ENCODE peak calls at places on chromosomes 6 and 20, in seven cellular contexts. F is neuronal stem cell, V is H1, N is IMR-90, T is mesendoderm, R is mesenchymal stem cell, K is trophoblast cell. X is an unnamed sample.

GRCh38 chr6:116265081-116265829 is 11.4 kb upstream of the TSPYL4 start:
- DNase-seq in R (no peak), V (no peak), F (no peak), N (peak; percentile 23), K (no peak), T (no peak), X (no peak)

GRCh38 chr20:21490105-21490504 is 23.8 kb downstream of the NKX2-2 start:
- DNase-seq in T (peak; percentile 3), F (no peak), K (peak; percentile 22), R (no peak), N (peak; percentile 23), V (no peak), X (no peak)

GRCh38 chr6:163608060-163608752 is 193.7 kb downstream of the QKI start:
- DNase-seq in R (peak; percentile 28), T (no peak), K (no peak), N (no peak), V (no peak), F (no peak), X (no peak)

GRCh38 chr6:17831135-17831534 is 124.4 kb upstream of the NUP153 start:
- DNase-seq in R (peak; percentile 69), K (peak; percentile 30), N (peak; percentile 83), T (no peak), V (no peak), F (no peak), X (no peak)

GRCh38 chr6:106512958-106513480 is 116.3 kb downstream of the RTN4IP1 start:
- DNase-seq in V (no peak), F (peak; percentile 23), T (no peak), K (no peak), N (no peak), R (no peak), X (no peak)

GRCh38 chr6:64294034-64294433 is 658.4 kb downstream of the PHF3 start:
- DNase-seq in N (peak; percentile 39), V (no peak), R (no peak), K (no peak), T (no peak), F (no peak), X (no peak)

GRCh38 chr6:139832906-139833305 is 458.5 kb upstream of the CITED2 start:
- DNase-seq in V (no peak), K (no peak), N (no peak), R (no peak), F (no peak), T (no peak), X (no peak)

GRCh38 chr20:41544472-41544871 is 73.7 kb downstream of the CHD6 start:
- DNase-seq in N (no peak), K (no peak), V (no peak), T (no peak), F (no peak), R (no peak), X (no peak)

GRCh38 chr20:24163501-24163900 is 174.9 kb upstream of the GGTLC1 start:
- DNase-seq in K (peak; percentile 51), N (no peak), R (no peak), T (no peak), V (no peak), F (no peak), X (no peak)

GRCh38 chr6:158565482-158566040 is 5.7 kb downstream of the TMEM181 start:
- DNase-seq in N (no peak), F (no peak), T (no peak), V (no peak), R (no peak), K (no peak), X (no peak)

GRCh38 chr20:341682-342081 is 5.2 kb upstream of the NRSN2 start:
- DNase-seq in T (peak; percentile 49), V (no peak), K (peak; percentile 26), R (peak; percentile 92), N (peak; percentile 89), F (no peak), X (no peak)

GRCh38 chr20:47358672-47359532 is 2.4 kb upstream of the ZMYND8 start:
- DNase-seq in F (no peak), K (peak; percentile 98), R (peak; percentile 86), V (no peak), T (peak; percentile 98), N (peak; percentile 90), X (peak; percentile 75)

GRCh38 chr6:124536157-124536556 is 426.1 kb upstream of the RNF217 start:
- DNase-seq in V (no peak), R (no peak), F (no peak), N (no peak), K (no peak), T (no peak), X (no peak)

GRCh38 chr6:324729-325125 is 32.4 kb downstream of the DUSP22 start:
- DNase-seq in F (no peak), K (no peak), V (no peak), N (no peak), T (peak; percentile 20), R (no peak), X (no peak)

GRCh38 chr6:100203391-100203790 is 209.4 kb upstream of the MCHR2 start:
- DNase-seq in V (no peak), R (peak; percentile 91), N (peak; percentile 97), F (no peak), T (no peak), K (peak; percentile 67), X (no peak)

GRCh38 chr6:16669227-16669626 is 92.0 kb downstream of the ATXN1 start:
- DNase-seq in F (no peak), V (no peak), K (no peak), N (peak; percentile 65), T (no peak), R (peak; percentile 59), X (no peak)

GRCh38 chr6:36615018-36615761 is 21.0 kb downstream of the SRSF3 start:
- DNase-seq in N (peak; percentile 69), V (no peak), T (peak; percentile 74), F (peak; percentile 31), R (peak; percentile 80), K (peak; percentile 84), X (peak; percentile 67)

GRCh38 chr6:159959976-159960384 is 8.9 kb upstream of the IGF2R start:
- DNase-seq in N (peak; percentile 58), F (no peak), T (no peak), R (no peak), K (no peak), V (peak; percentile 1), X (no peak)

GRCh38 chr6:22117663-22118062 is 179.2 kb downstream of the PRL start:
- DNase-seq in N (no peak), T (no peak), F (no peak), R (no peak), K (no peak), V (no peak), X (no peak)

GRCh38 chr6:91637217-91637616 is 1050.3 kb upstream of the MAP3K7 start:
- DNase-seq in F (no peak), V (no peak), R (no peak), T (no peak), N (no peak), K (no peak), X (no peak)

DNA sequence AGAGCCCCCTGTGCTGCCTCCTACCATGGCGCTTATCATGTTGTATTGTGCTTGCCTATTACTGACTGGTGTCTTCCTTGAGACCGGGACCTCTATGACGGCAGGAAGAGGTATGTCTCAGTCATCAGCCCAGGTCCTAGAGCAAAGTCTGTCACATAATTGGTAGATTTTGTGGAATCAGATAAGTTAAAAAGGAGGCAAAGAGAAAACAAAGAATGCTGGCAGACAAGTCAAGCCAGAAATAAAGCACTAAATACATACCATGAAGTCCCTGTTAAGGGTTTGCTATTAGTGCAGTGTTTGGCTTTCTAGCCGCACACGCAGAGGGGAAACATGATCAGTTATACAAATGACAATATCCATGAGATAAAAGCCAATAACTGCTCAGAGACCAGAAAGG is 6.0 kb downstream of the TOMM34 start:
- DNase-seq in T (no peak), R (no peak), K (peak; percentile 97), F (no peak), V (no peak), N (no peak), X (no peak)
- H3K4ac ChIP-seq in T (no peak overlapping the region), R (no peak overlapping the region), K (no peak overlapping the region), F (no peak overlapping the region), V (no peak overlapping the region), N (no peak overlapping the region), X (no peak overlapping the region)

DNA sequence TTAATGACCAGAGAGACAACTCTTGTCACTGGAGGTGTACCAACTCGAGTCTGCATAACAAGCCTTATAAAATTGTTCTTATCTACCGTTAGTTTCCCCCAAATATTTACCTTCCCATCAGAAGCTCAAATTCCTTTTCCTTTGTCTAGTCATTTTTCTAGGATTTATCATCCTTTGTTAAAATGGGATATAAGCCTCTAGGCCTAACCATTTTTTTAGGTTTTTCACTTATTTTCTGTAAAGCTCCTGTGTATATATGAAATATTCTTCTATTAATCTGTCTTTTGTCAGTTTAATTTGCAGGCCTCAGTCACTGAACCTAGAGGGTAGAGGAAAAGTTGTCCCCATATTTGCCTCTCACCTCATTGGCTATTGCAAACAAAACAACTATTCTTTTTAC is 99.6 kb upstream of the TNFAIP3 start:
- DNase-seq in T (no peak), N (no peak), R (no peak), F (no peak), V (no peak), K (no peak), X (no peak)
- H3K4me2 ChIP-seq in T (no peak overlapping the region), N (no peak overlapping the region), R (no peak overlapping the region), F (no peak overlapping the region), V (no peak overlapping the region), K (no peak overlapping the region), X (no peak overlapping the region)

DNA sequence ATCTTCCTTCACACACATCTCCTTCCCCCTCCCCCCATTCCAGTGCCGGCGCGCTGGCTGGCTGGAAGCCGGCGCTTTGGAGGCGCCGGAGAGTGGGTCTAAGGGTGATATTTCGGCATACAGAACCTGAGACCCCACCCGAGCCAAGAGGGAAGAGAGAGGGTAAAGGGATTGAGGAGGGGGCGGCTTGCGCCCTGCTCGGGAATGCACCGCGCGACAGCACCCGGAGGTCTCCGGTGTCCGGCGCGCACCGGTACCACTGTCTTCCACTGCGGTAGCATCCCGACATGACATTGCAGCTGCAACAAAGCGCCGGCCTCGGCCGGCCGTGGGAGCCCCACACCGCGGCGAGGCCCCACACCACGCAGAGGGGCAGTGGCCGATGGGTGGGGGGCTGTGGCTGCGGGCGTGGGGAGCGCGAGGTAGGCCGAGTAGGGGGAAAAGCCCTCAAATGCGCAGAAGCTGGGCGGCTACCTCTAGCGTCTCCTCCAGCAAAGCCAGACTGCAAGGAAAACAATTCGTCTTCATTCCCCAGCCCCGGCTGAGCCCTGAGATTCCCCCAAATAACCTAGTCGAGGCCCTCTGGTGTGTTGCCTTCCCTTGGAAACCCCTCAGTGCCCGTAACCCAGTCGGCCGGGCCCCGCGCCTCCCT is 905 bp downstream of the TNFRSF21 start:
- DNase-seq in T (peak; percentile 45), R (peak; percentile 41), N (peak; percentile 19), V (peak; percentile 77), F (peak; percentile 37), K (peak; percentile 46), X (peak; percentile 46)
- H3K4ac ChIP-seq in T (peak overlapping the region; percentile 76), R (peak overlapping the region; percentile 92), N (peak overlapping the region; percentile 40), V (no peak overlapping the region), F (no peak overlapping the region), K (peak overlapping the region; percentile 94), X (peak overlapping the region; percentile 38)

DNA sequence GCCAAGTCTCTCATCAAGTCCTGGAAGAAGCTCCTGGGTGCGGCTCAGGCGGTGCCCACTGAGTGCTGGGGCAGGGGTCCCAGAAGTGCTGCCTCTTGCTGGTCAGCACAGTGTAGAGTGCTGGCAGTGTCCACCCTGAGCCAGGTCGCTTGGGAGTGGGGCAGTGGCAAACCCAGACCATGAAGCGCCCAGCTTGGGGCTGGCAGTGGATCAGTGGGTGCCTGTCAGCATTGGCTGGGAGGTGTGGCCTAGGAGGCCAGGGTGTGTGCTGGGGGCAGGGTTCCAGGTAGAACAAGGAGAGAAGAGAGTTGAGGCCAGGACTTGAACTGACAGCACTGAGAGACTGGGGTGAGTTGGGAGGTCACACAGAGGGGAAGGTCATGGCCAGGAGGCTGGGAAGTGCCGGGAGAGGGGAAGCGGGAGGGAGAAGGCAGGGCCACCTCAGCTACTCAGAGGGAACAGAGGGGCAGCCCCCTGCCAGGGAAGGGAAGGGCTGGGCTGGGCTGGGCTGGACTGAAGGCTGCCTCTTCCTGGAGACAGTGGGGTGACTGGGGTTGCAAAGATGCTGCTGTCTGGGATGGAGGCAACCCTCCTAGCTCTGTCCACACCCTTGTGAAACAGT is 4.1 kb downstream of the TCEA2 start:
- DNase-seq in R (no peak), K (no peak), N (no peak), T (no peak), V (no peak), F (no peak), X (no peak)
- H3K4me2 ChIP-seq in R (no peak overlapping the region), K (no peak overlapping the region), N (no peak overlapping the region), T (no peak overlapping the region), V (no peak overlapping the region), F (no peak overlapping the region), X (no peak overlapping the region)

X was measured in H9.